ENCODE peak calls at places on chromosomes 2 and 18, in six cellular contexts. One of them, this sample, is unnamed.
A peak's percentile ranks its signal among the peaks of the same experiment; 100 is the strongest.

GRCh38 chr2:235644191-235644590 is 150.3 kb downstream of the AGAP1 start:
- DNase-seq in NCI-H2029: no peak
- DNase-seq in HEK293T: no peak
- DNase-seq in DMS153: no peak
- DNase-seq in EH: no peak
- DNase-seq in posterior vena cava: no peak
- DNase-seq in this sample: no peak

GRCh38 chr18:55863876-55864275 is 275.9 kb upstream of the TCF4 start:
- DNase-seq in NCI-H2029: no peak
- DNase-seq in HEK293T: no peak
- DNase-seq in DMS153: no peak
- DNase-seq in EH: peak; percentile 82
- DNase-seq in posterior vena cava: no peak
- DNase-seq in this sample: peak; percentile 91

GRCh38 chr2:95728878-95729511 is 137.2 kb downstream of the TRIM43 start:
- DNase-seq in NCI-H2029: peak; percentile 66
- DNase-seq in HEK293T: peak; percentile 63
- DNase-seq in DMS153: peak; percentile 92
- DNase-seq in EH: peak; percentile 88
- DNase-seq in posterior vena cava: no peak
- DNase-seq in this sample: peak; percentile 63

GRCh38 chr2:235303499-235304291 is 190.1 kb upstream of the AGAP1 start:
- DNase-seq in NCI-H2029: no peak
- DNase-seq in HEK293T: no peak
- DNase-seq in DMS153: no peak
- DNase-seq in EH: no peak
- DNase-seq in posterior vena cava: no peak
- DNase-seq in this sample: no peak

GRCh38 chr2:215751200-215751910 is 262.0 kb downstream of the MREG start:
- DNase-seq in NCI-H2029: no peak
- DNase-seq in HEK293T: no peak
- DNase-seq in DMS153: no peak
- DNase-seq in EH: peak; percentile 89
- DNase-seq in posterior vena cava: no peak
- DNase-seq in this sample: no peak

GRCh38 chr2:234594715-234595114 is 97.8 kb upstream of the ARL4C start:
- DNase-seq in NCI-H2029: no peak
- DNase-seq in HEK293T: no peak
- DNase-seq in DMS153: no peak
- DNase-seq in EH: no peak
- DNase-seq in posterior vena cava: no peak
- DNase-seq in this sample: no peak

GRCh38 chr2:216578325-216578724 is 54.9 kb upstream of the IGFBP2 start:
- DNase-seq in NCI-H2029: no peak
- DNase-seq in HEK293T: no peak
- DNase-seq in DMS153: no peak
- DNase-seq in EH: peak; percentile 68
- DNase-seq in posterior vena cava: no peak
- DNase-seq in this sample: no peak

GRCh38 chr2:157782057-157782845 is 93.9 kb downstream of the ACVR1 start:
- DNase-seq in NCI-H2029: peak; percentile 20
- DNase-seq in HEK293T: peak; percentile 20
- DNase-seq in DMS153: no peak
- DNase-seq in EH: peak; percentile 46
- DNase-seq in posterior vena cava: no peak
- DNase-seq in this sample: peak; percentile 78

GRCh38 chr2:225366731-225367130 is 32.8 kb upstream of the NYAP2 start:
- DNase-seq in NCI-H2029: no peak
- DNase-seq in HEK293T: no peak
- DNase-seq in DMS153: no peak
- DNase-seq in EH: no peak
- DNase-seq in posterior vena cava: no peak
- DNase-seq in this sample: no peak

GRCh38 chr18:49319590-49319989 is 140.9 kb downstream of the DYM start:
- DNase-seq in NCI-H2029: no peak
- DNase-seq in HEK293T: no peak
- DNase-seq in DMS153: no peak
- DNase-seq in EH: peak; percentile 10
- DNase-seq in posterior vena cava: no peak
- DNase-seq in this sample: no peak

GRCh38 chr2:144084114-144084661 is 435.7 kb downstream of the ZEB2 start:
- DNase-seq in NCI-H2029: no peak
- DNase-seq in HEK293T: no peak
- DNase-seq in DMS153: no peak
- DNase-seq in EH: peak; percentile 89
- DNase-seq in posterior vena cava: no peak
- DNase-seq in this sample: no peak

GRCh38 chr2:216651370-216651881 is 18.2 kb downstream of the IGFBP2 start:
- DNase-seq in NCI-H2029: no peak
- DNase-seq in HEK293T: no peak
- DNase-seq in DMS153: no peak
- DNase-seq in EH: peak; percentile 67
- DNase-seq in posterior vena cava: peak; percentile 22
- DNase-seq in this sample: no peak

GRCh38 chr2:232073031-232073430 is 111.5 kb downstream of the DIS3L2 start:
- DNase-seq in NCI-H2029: no peak
- DNase-seq in HEK293T: no peak
- DNase-seq in DMS153: no peak
- DNase-seq in EH: no peak
- DNase-seq in posterior vena cava: no peak
- DNase-seq in this sample: no peak

GRCh38 chr2:217573565-217573964 is 429.2 kb downstream of the TNS1 start:
- DNase-seq in NCI-H2029: no peak
- DNase-seq in HEK293T: no peak
- DNase-seq in DMS153: no peak
- DNase-seq in EH: peak; percentile 73
- DNase-seq in posterior vena cava: no peak
- DNase-seq in this sample: no peak

GRCh38 chr2:36485521-36485920 is 112.4 kb downstream of the FEZ2 start:
- DNase-seq in NCI-H2029: no peak
- DNase-seq in HEK293T: no peak
- DNase-seq in DMS153: no peak
- DNase-seq in EH: peak; percentile 99
- DNase-seq in posterior vena cava: no peak
- DNase-seq in this sample: no peak

GRCh38 chr2:73931531-73932500 is 5.1 kb downstream of the DGUOK start:
- DNase-seq in NCI-H2029: no peak
- DNase-seq in HEK293T: no peak
- DNase-seq in DMS153: no peak
- DNase-seq in EH: peak; percentile 33
- DNase-seq in posterior vena cava: no peak
- DNase-seq in this sample: no peak

GRCh38 chr2:157442636-157443035 is 1.3 kb downstream of the CYTIP start:
- DNase-seq in NCI-H2029: no peak
- DNase-seq in HEK293T: no peak
- DNase-seq in DMS153: no peak
- DNase-seq in EH: no peak
- DNase-seq in posterior vena cava: no peak
- DNase-seq in this sample: no peak

GRCh38 chr2:46318579-46319460 is 21.6 kb downstream of the EPAS1 start:
- DNase-seq in NCI-H2029: no peak
- DNase-seq in HEK293T: no peak
- DNase-seq in DMS153: no peak
- DNase-seq in EH: no peak
- DNase-seq in posterior vena cava: no peak
- DNase-seq in this sample: no peak

GRCh38 chr2:216936954-216937357 is 77.1 kb upstream of the TNP1 start:
- DNase-seq in NCI-H2029: no peak
- DNase-seq in HEK293T: no peak
- DNase-seq in DMS153: peak; percentile 58
- DNase-seq in EH: no peak
- DNase-seq in posterior vena cava: no peak
- DNase-seq in this sample: no peak

GRCh38 chr2:99278793-99279291 is 22.2 kb downstream of the LYG1 start:
- DNase-seq in NCI-H2029: peak; percentile 37
- DNase-seq in HEK293T: no peak
- DNase-seq in DMS153: no peak
- DNase-seq in EH: peak; percentile 89
- DNase-seq in posterior vena cava: no peak
- DNase-seq in this sample: no peak

GRCh38 chr2:46007412-46007811 is 289.8 kb upstream of the EPAS1 start:
- DNase-seq in NCI-H2029: no peak
- DNase-seq in HEK293T: no peak
- DNase-seq in DMS153: no peak
- DNase-seq in EH: no peak
- DNase-seq in posterior vena cava: no peak
- DNase-seq in this sample: no peak

GRCh38 chr18:39453356-39453755 is 1887.8 kb upstream of the CELF4 start:
- DNase-seq in NCI-H2029: no peak
- DNase-seq in HEK293T: no peak
- DNase-seq in DMS153: no peak
- DNase-seq in EH: no peak
- DNase-seq in posterior vena cava: no peak
- DNase-seq in this sample: no peak

GRCh38 chr2:205563646-205564045 is 118.7 kb upstream of the NRP2 start:
- DNase-seq in NCI-H2029: no peak
- DNase-seq in HEK293T: peak; percentile 55
- DNase-seq in DMS153: no peak
- DNase-seq in EH: no peak
- DNase-seq in posterior vena cava: no peak
- DNase-seq in this sample: peak; percentile 10

GRCh38 chr2:46943881-46944798 is 28.5 kb upstream of the MCFD2 start:
- DNase-seq in NCI-H2029: no peak
- DNase-seq in HEK293T: no peak
- DNase-seq in DMS153: no peak
- DNase-seq in EH: no peak
- DNase-seq in posterior vena cava: no peak
- DNase-seq in this sample: no peak

GRCh38 chr2:7835693-7836680 is 845.9 kb upstream of the ID2 start:
- DNase-seq in NCI-H2029: peak; percentile 69
- DNase-seq in HEK293T: no peak
- DNase-seq in DMS153: peak; percentile 79
- DNase-seq in EH: no peak
- DNase-seq in posterior vena cava: no peak
- DNase-seq in this sample: peak; percentile 53

GRCh38 chr18:27921392-27921791 is 255.5 kb downstream of the CDH2 start:
- DNase-seq in NCI-H2029: no peak
- DNase-seq in HEK293T: no peak
- DNase-seq in DMS153: no peak
- DNase-seq in EH: no peak
- DNase-seq in posterior vena cava: no peak
- DNase-seq in this sample: no peak

GRCh38 chr18:9055185-9055584 is 47.3 kb upstream of the NDUFV2 start:
- DNase-seq in NCI-H2029: no peak
- DNase-seq in HEK293T: no peak
- DNase-seq in DMS153: no peak
- DNase-seq in EH: peak; percentile 83
- DNase-seq in posterior vena cava: no peak
- DNase-seq in this sample: no peak

GRCh38 chr18:76441002-76441667 is 53.9 kb downstream of the ZNF516 start:
- DNase-seq in NCI-H2029: no peak
- DNase-seq in HEK293T: no peak
- DNase-seq in DMS153: no peak
- DNase-seq in EH: no peak
- DNase-seq in posterior vena cava: peak; percentile 51
- DNase-seq in this sample: no peak

GRCh38 chr2:181683518-181684453 is 3.5 kb upstream of the NEUROD1 start:
- DNase-seq in NCI-H2029: no peak
- DNase-seq in HEK293T: peak; percentile 44
- DNase-seq in DMS153: no peak
- DNase-seq in EH: peak; percentile 60
- DNase-seq in posterior vena cava: peak; percentile 64
- DNase-seq in this sample: no peak

GRCh38 chr2:23791030-23791429 is 135.9 kb downstream of the ATAD2B start:
- DNase-seq in NCI-H2029: no peak
- DNase-seq in HEK293T: no peak
- DNase-seq in DMS153: no peak
- DNase-seq in EH: peak; percentile 91
- DNase-seq in posterior vena cava: no peak
- DNase-seq in this sample: no peak

GRCh38 chr2:218448934-218449333 is 30.0 kb downstream of the VIL1 start:
- DNase-seq in NCI-H2029: peak; percentile 13
- DNase-seq in HEK293T: no peak
- DNase-seq in DMS153: peak; percentile 19
- DNase-seq in EH: peak; percentile 60
- DNase-seq in posterior vena cava: no peak
- DNase-seq in this sample: no peak

GRCh38 chr18:22145160-22145559 is 24.2 kb upstream of the GATA6 start:
- DNase-seq in NCI-H2029: no peak
- DNase-seq in HEK293T: no peak
- DNase-seq in DMS153: no peak
- DNase-seq in EH: no peak
- DNase-seq in posterior vena cava: no peak
- DNase-seq in this sample: no peak

GRCh38 chr2:17918789-17919188 is 40.3 kb downstream of the KCNS3 start:
- DNase-seq in NCI-H2029: no peak
- DNase-seq in HEK293T: no peak
- DNase-seq in DMS153: peak; percentile 4
- DNase-seq in EH: no peak
- DNase-seq in posterior vena cava: no peak
- DNase-seq in this sample: peak; percentile 17

GRCh38 chr2:166343467-166343866 is 32.3 kb downstream of the SCN9A start:
- DNase-seq in NCI-H2029: no peak
- DNase-seq in HEK293T: no peak
- DNase-seq in DMS153: peak; percentile 61
- DNase-seq in EH: no peak
- DNase-seq in posterior vena cava: no peak
- DNase-seq in this sample: peak; percentile 65

GRCh38 chr2:109545828-109546713 is 67.7 kb downstream of the SEPTIN10 start:
- DNase-seq in NCI-H2029: peak; percentile 13
- DNase-seq in HEK293T: peak; percentile 67
- DNase-seq in DMS153: no peak
- DNase-seq in EH: peak; percentile 68
- DNase-seq in posterior vena cava: no peak
- DNase-seq in this sample: peak; percentile 17

GRCh38 chr2:84808279-84808678 is 72.6 kb downstream of the TRABD2A start:
- DNase-seq in NCI-H2029: no peak
- DNase-seq in HEK293T: no peak
- DNase-seq in DMS153: no peak
- DNase-seq in EH: no peak
- DNase-seq in posterior vena cava: no peak
- DNase-seq in this sample: no peak

This sample was measured in NCI-H1105 treated with DMSO at 0.1 percent for 48 hours.